ENCODE peak calls at places on chromosomes 4 and X, in nine cellular contexts. O is stomach, M is uterus, C is AG10803, T is right lobe of liver, W is MM.1S, R is fibroblast of lung, X is body of pancreas, Y is astrocyte. Q is an unnamed sample.

GRCh38 chr4:165692082-165692481 is 181.0 kb upstream of the TLL1 start:
- DNase-seq in W (no peak), O (no peak), X (no peak), R (peak), C (no peak), Y (no peak), T (no peak), M (no peak), Q (peak)

GRCh38 chr4:26867914-26868684 is 7.5 kb downstream of the STIM2 start:
- DNase-seq in O (no peak), W (no peak), M (no peak), C (no peak), R (peak), T (no peak), Y (peak), X (no peak), Q (peak)

GRCh38 chr4:154586296-154587033 is 4.1 kb downstream of the FGA start:
- DNase-seq in T (no peak), X (no peak), Y (no peak), M (no peak), W (no peak), C (no peak), R (no peak), O (no peak), Q (no peak)

GRCh38 chr4:101163936-101164335 is 183.4 kb downstream of the PPP3CA start:
- DNase-seq in X (no peak), C (peak), O (no peak), Y (no peak), R (peak), M (no peak), W (no peak), T (no peak), Q (no peak)

GRCh38 chr4:185730387-185730786 is 81.6 kb downstream of the SORBS2 start:
- DNase-seq in T (no peak), M (no peak), W (peak), X (no peak), O (no peak), R (peak), C (peak), Y (peak), Q (peak)

GRCh38 chr4:3792813-3793212 is 26.6 kb downstream of the ADRA2C start:
- DNase-seq in M (no peak), Y (no peak), O (no peak), T (peak), X (no peak), R (no peak), C (no peak), W (no peak), Q (no peak)

GRCh38 chrX:153820601-153821000 is 9.7 kb downstream of the PDZD4 start:
- DNase-seq in W (peak), C (no peak), T (no peak), R (no peak), M (no peak), Y (no peak), O (no peak), X (no peak), Q (no peak)

GRCh38 chr4:98557497-98557896 is 100.9 kb downstream of the TSPAN5 start:
- DNase-seq in W (no peak), O (no peak), T (no peak), Y (peak), R (peak), C (peak), M (no peak), X (no peak), Q (peak)

GRCh38 chr4:140673729-140674128 is 82.5 kb downstream of the TBC1D9 start:
- DNase-seq in R (peak), C (peak), Y (peak), M (no peak), W (no peak), O (no peak), X (no peak), T (no peak), Q (no peak)

GRCh38 chrX:28177202-28177601 is 196.0 kb upstream of the DCAF8L1 start:
- DNase-seq in W (no peak), O (no peak), T (peak), C (no peak), M (no peak), R (no peak), Y (no peak), X (peak), Q (no peak)

GRCh38 chr4:85409251-85409650 is 65.7 kb upstream of the ARHGAP24 start:
- DNase-seq in Y (peak), C (no peak), O (no peak), X (no peak), M (no peak), W (no peak), R (peak), T (no peak), Q (peak)

GRCh38 chr4:87913871-87914270 is 61.6 kb upstream of the SPP1 start:
- DNase-seq in O (no peak), X (no peak), M (no peak), R (peak), W (no peak), T (no peak), Y (peak), C (peak), Q (no peak)

GRCh38 chrX:19193584-19193983 is 71.3 kb upstream of the ADGRG2 start:
- DNase-seq in M (no peak), C (no peak), T (no peak), R (no peak), X (no peak), W (no peak), Y (no peak), O (no peak), Q (no peak)

GRCh38 chr4:98873059-98873458 is 55.9 kb downstream of the EIF4E start:
- DNase-seq in W (no peak), O (no peak), M (no peak), X (no peak), T (no peak), R (peak), Y (peak), C (peak), Q (peak)

DNA sequence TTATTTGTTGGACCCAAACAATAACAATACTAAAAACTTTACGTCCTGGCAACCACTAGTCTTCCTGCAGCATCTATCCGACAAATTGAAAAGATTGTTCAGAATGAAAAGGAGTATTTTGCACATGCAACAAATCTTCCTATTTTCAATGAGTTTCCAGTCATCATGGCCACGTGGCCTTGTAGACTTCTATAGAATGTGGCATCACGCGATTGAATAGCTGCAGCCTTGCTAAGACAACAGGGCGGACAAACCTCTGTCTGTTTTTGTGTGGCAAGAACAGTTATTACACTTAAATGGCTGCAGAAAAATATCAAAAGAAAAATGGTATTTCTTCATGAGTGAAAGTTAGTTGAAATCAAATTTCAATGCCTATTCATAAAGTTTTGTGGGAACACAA is 297.9 kb upstream of the LCORL start:
- DNase-seq in C (no peak), T (no peak), Y (no peak), O (no peak), R (no peak), X (no peak), W (no peak), M (no peak), Q (no peak)
- H3K4me3 ChIP-seq in C (no peak), T (no peak), Y (no peak), O (no peak), R (no peak), X (no peak), W (no peak), M (no peak), Q (no peak)

GRCh38 chrX:9562851-9563250 is 98.0 kb downstream of the TBL1X start:
- DNase-seq in M (no peak), O (no peak), T (no peak), Y (peak), X (no peak), C (peak), W (no peak), R (peak), Q (peak)

GRCh38 chrX:9560219-9560618 is 95.4 kb downstream of the TBL1X start:
- DNase-seq in O (no peak), Y (no peak), T (no peak), R (no peak), C (no peak), W (no peak), X (no peak), M (no peak), Q (no peak)

GRCh38 chrX:9561199-9561598 is 96.3 kb downstream of the TBL1X start:
- DNase-seq in O (no peak), Y (no peak), M (no peak), T (no peak), R (no peak), W (no peak), C (no peak), X (no peak), Q (no peak)

GRCh38 chrX:9569875-9570274 is 105.0 kb downstream of the TBL1X start:
- DNase-seq in O (no peak), W (no peak), M (no peak), C (peak), X (no peak), R (peak), Y (peak), T (no peak), Q (peak)

GRCh38 chrX:9566150-9566621 is 101.3 kb downstream of the TBL1X start:
- DNase-seq in M (peak), T (peak), O (peak), C (peak), W (no peak), X (peak), R (peak), Y (peak), Q (peak)
- TF ChIP-seq CTCF in M (no peak), T (peak), O (no peak), C (no peak), W (no peak), X (no peak), R (no peak), Y (no peak), Q (no peak)

DNA sequence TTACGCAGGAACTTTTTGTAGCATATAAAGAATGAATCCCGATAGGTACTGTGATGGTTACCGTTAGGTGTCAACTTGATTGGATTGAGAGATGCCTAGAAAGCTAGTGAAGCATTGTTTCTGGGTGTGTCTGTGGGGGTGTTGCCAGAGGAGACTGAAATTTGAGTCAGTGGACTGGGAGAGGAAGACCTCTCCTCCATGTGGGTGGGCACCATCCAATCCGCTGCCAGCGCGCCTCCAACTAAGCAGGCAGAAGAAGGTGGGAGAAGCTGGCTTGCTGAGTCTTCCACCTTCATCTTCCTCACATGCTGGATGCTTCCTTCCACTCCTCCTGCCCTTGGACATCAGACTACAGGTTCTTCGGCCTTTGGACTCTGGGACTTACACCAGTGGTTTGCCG is 40.1 kb downstream of the WFS1 start:
- DNase-seq in C (no peak), T (no peak), R (no peak), W (no peak), Y (no peak), O (no peak), M (no peak), X (no peak), Q (no peak)
- H3K4me3 ChIP-seq in C (no peak), T (no peak), R (no peak), W (no peak), Y (peak), O (peak), M (no peak), X (no peak), Q (no peak)

DNA sequence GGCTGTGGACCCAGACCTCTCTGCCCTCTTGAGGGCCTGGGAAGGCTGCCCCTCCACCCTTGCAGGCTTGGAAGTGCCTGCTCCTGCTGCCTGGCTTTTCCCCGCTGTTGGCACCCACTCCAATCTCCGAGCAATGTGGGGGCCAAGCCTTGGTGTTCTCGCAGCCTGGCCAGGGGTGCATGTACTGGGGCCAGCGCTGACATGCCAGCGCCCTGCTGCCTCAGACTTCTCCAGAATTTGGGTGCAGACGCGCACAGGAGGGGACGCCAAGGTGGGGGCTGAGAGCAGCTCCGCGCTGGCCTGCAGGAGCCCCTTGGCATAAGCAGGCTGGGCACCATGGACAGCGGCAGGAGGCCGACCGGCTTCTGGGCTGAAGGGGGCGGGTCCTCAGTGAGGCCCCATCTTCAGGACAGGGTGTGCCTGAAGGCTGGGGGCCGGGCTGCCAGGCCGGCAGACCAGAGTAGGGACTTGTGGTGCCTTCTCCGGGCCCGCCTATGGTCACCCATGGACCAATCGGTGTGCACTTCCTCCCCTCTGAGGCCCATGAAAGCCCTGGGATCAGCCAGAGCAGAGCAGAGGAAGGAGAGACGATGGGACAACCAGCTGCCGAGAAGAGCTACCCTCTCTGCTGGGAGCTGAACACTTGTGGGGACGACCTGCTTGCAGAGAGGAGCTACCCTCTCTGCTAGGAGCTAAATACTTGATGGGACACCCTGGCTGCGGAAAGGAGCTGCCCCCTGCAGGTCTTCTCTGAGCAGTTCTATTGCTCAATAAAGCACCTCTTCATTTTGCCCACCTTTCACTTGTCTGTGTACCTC is 118.3 kb downstream of the DNAAF6 start:
- DNase-seq in W (peak), R (peak), Y (peak), X (peak), T (peak), C (no peak), O (no peak), M (no peak), Q (peak)
- TF ChIP-seq CTCF in W (no peak), R (peak), Y (no peak), X (no peak), T (no peak), C (peak), O (no peak), M (no peak), Q (peak)

GRCh38 chr4:70996014-70996353 is 2.5 kb downstream of the DCK start:
- DNase-seq in R (no peak), C (no peak), M (no peak), O (no peak), T (no peak), Y (no peak), X (no peak), W (no peak), Q (no peak)
- H3K4me3 ChIP-seq in R (no peak), C (no peak), M (no peak), O (no peak), T (no peak), Y (no peak), X (no peak), W (peak), Q (no peak)

DNA sequence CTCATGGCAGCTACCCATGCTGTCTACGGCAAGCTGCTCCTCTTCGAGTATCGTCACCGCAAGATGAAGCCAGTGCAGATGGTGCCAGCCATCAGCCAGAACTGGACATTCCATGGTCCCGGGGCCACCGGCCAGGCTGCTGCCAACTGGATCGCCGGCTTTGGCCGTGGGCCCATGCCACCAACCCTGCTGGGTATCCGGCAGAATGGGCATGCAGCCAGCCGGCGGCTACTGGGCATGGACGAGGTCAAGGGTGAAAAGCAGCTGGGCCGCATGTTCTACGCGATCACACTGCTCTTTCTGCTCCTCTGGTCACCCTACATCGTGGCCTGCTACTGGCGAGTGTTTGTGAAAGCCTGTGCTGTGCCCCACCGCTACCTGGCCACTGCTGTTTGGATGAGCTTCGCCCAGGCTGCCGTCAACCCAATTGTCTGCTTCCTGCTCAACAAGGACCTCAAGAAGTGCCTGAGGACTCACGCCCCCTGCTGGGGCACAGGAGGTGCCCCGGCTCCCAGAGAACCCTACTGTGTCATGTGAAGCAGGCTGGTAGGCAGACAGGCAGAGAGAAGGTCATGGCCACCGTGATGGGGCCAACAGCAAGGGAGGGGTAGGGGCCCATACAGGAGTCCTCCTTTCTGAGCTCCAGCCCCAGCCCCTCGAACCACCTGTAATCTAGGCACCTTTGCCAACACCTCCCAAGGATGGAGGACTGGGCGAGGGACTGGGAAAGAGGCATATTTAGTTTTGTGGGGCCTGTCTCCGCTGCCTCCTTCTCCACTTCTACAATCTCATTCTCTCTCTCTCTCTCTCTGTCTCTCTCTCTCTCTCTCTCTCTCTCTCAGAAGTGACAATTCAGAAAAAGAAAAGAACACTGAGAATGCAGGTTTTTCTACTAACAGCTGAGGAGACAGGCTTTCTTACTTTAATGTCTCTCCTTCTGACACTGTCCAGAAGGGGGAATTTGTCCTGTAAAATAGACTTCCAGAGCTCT is 4.7 kb upstream of the TSPYL2 start:
- DNase-seq in W (no peak), T (no peak), M (no peak), R (no peak), O (no peak), C (no peak), Y (no peak), X (no peak), Q (no peak)
- TF ChIP-seq CTCF in W (peak), T (no peak), M (no peak), R (no peak), O (no peak), C (no peak), Y (no peak), X (no peak), Q (no peak)